ENCODE peak calls at places on chromosome X, in six cellular contexts. R is suprapubic skin, J is mammary epithelial cell, W is HCEC 1CT, H is EH, C is left cardiac atrium. S is an unnamed sample.
A peak's percentile ranks its signal among the peaks of the same experiment; 100 is the strongest.

GRCh38 chrX:142095816-142096215 is 109.3 kb downstream of the MAGEC2 start:
- DNase-seq in R (no peak), J (no peak), W (no peak), H (peak; percentile 27), C (no peak), S (no peak)

GRCh38 chrX:48911407-48912182 is at the start of gene SLC35A2:
- DNase-seq in R (peak; percentile 83), J (peak; percentile 80), W (peak; percentile 53), H (peak; percentile 77), C (peak; percentile 86), S (peak; percentile 75)

GRCh38 chrX:138986866-138987265 is 275.3 kb upstream of the FGF13 start:
- DNase-seq in R (no peak), J (no peak), W (peak; percentile 43), H (no peak), C (no peak), S (no peak)

GRCh38 chrX:153644356-153645125 is 2.5 kb upstream of the DUSP9 start:
- DNase-seq in R (no peak), J (no peak), W (no peak), H (no peak), C (no peak), S (no peak)

GRCh38 chrX:141175786-141176185 is 1.1 kb downstream of the LDOC1 start:
- DNase-seq in R (no peak), J (no peak), W (no peak), H (no peak), C (no peak), S (no peak)

GRCh38 chrX:150226223-150226965 is 136.7 kb upstream of the MAMLD1 start:
- DNase-seq in R (no peak), J (no peak), W (no peak), H (no peak), C (no peak), S (no peak)

GRCh38 chrX:97705936-97706335 is 822.2 kb downstream of the RPA4 start:
- DNase-seq in R (no peak), J (no peak), W (no peak), H (peak; percentile 68), C (no peak), S (no peak)

GRCh38 chrX:123728001-123728400 is 4.9 kb downstream of the THOC2 start:
- DNase-seq in R (no peak), J (no peak), W (no peak), H (no peak), C (no peak), S (no peak)